ENCODE peak calls at places on chromosomes 6 and 20, in eight cellular contexts. One of them, this sample, is unnamed.

GRCh38 chr6:46935687-46936086 is 13.9 kb upstream of the ADGRF5 start:
- DNase-seq in A673: no peak
- DNase-seq in endothelial cell: peak
- DNase-seq in left ventricle myocardium inferior: no peak
- DNase-seq in thoracic aorta: no peak
- DNase-seq in left lung: no peak
- DNase-seq in body of pancreas: no peak
- DNase-seq in dorsolateral prefrontal cortex: no peak
- DNase-seq in this sample: no peak

GRCh38 chr6:148525453-148525852 is 182.8 kb downstream of the SASH1 start:
- DNase-seq in A673: no peak
- DNase-seq in endothelial cell: no peak
- DNase-seq in left ventricle myocardium inferior: no peak
- DNase-seq in thoracic aorta: no peak
- DNase-seq in left lung: no peak
- DNase-seq in body of pancreas: no peak
- DNase-seq in dorsolateral prefrontal cortex: no peak
- DNase-seq in this sample: no peak

GRCh38 chr20:39974966-39975501 is 714.0 kb downstream of the MAFB start:
- DNase-seq in A673: no peak
- DNase-seq in endothelial cell: no peak
- DNase-seq in left ventricle myocardium inferior: no peak
- DNase-seq in thoracic aorta: no peak
- DNase-seq in left lung: no peak
- DNase-seq in body of pancreas: no peak
- DNase-seq in dorsolateral prefrontal cortex: no peak
- DNase-seq in this sample: no peak

GRCh38 chr6:134577998-134578397 is 260.1 kb upstream of the SGK1 start:
- DNase-seq in A673: no peak
- DNase-seq in endothelial cell: no peak
- DNase-seq in left ventricle myocardium inferior: no peak
- DNase-seq in thoracic aorta: no peak
- DNase-seq in left lung: no peak
- DNase-seq in body of pancreas: no peak
- DNase-seq in dorsolateral prefrontal cortex: no peak
- DNase-seq in this sample: no peak

GRCh38 chr6:73062837-73063236 is 162.5 kb downstream of the KHDC1L start:
- DNase-seq in A673: no peak
- DNase-seq in endothelial cell: no peak
- DNase-seq in left ventricle myocardium inferior: no peak
- DNase-seq in thoracic aorta: no peak
- DNase-seq in left lung: no peak
- DNase-seq in body of pancreas: no peak
- DNase-seq in dorsolateral prefrontal cortex: no peak
- DNase-seq in this sample: no peak

GRCh38 chr6:143449082-143449481 is 1.4 kb downstream of the ADAT2 start:
- DNase-seq in A673: no peak
- DNase-seq in endothelial cell: no peak
- DNase-seq in left ventricle myocardium inferior: no peak
- DNase-seq in thoracic aorta: no peak
- DNase-seq in left lung: no peak
- DNase-seq in body of pancreas: no peak
- DNase-seq in dorsolateral prefrontal cortex: no peak
- DNase-seq in this sample: no peak

GRCh38 chr20:33687370-33687915 is 1.3 kb upstream of the E2F1 start:
- DNase-seq in A673: no peak
- DNase-seq in endothelial cell: no peak
- DNase-seq in left ventricle myocardium inferior: no peak
- DNase-seq in thoracic aorta: no peak
- DNase-seq in left lung: no peak
- DNase-seq in body of pancreas: no peak
- DNase-seq in dorsolateral prefrontal cortex: no peak
- DNase-seq in this sample: no peak

GRCh38 chr6:72260489-72260888 is 361.4 kb upstream of the KCNQ5 start:
- DNase-seq in A673: no peak
- DNase-seq in endothelial cell: no peak
- DNase-seq in left ventricle myocardium inferior: no peak
- DNase-seq in thoracic aorta: no peak
- DNase-seq in left lung: no peak
- DNase-seq in body of pancreas: no peak
- DNase-seq in dorsolateral prefrontal cortex: no peak
- DNase-seq in this sample: no peak

GRCh38 chr6:30840084-30840921 is 44.0 kb upstream of the DDR1 start:
- DNase-seq in A673: no peak
- DNase-seq in endothelial cell: no peak
- DNase-seq in left ventricle myocardium inferior: no peak
- DNase-seq in thoracic aorta: no peak
- DNase-seq in left lung: no peak
- DNase-seq in body of pancreas: no peak
- DNase-seq in dorsolateral prefrontal cortex: no peak
- DNase-seq in this sample: no peak

GRCh38 chr20:49768204-49769124 is 44.2 kb upstream of the SLC9A8 start:
- DNase-seq in A673: no peak
- DNase-seq in endothelial cell: no peak
- DNase-seq in left ventricle myocardium inferior: no peak
- DNase-seq in thoracic aorta: no peak
- DNase-seq in left lung: no peak
- DNase-seq in body of pancreas: peak
- DNase-seq in dorsolateral prefrontal cortex: no peak
- DNase-seq in this sample: peak

GRCh38 chr6:163585932-163586437 is 171.5 kb downstream of the QKI start:
- DNase-seq in A673: peak
- DNase-seq in endothelial cell: no peak
- DNase-seq in left ventricle myocardium inferior: peak
- DNase-seq in thoracic aorta: peak
- DNase-seq in left lung: peak
- DNase-seq in body of pancreas: peak
- DNase-seq in dorsolateral prefrontal cortex: no peak
- DNase-seq in this sample: no peak

GRCh38 chr20:51129201-51129671 is 106.3 kb upstream of the KCNG1 start:
- DNase-seq in A673: no peak
- DNase-seq in endothelial cell: no peak
- DNase-seq in left ventricle myocardium inferior: no peak
- DNase-seq in thoracic aorta: no peak
- DNase-seq in left lung: no peak
- DNase-seq in body of pancreas: no peak
- DNase-seq in dorsolateral prefrontal cortex: no peak
- DNase-seq in this sample: no peak

GRCh38 chr6:151494235-151494950 is 576 bp downstream of the CCDC170 start:
- DNase-seq in A673: peak
- DNase-seq in endothelial cell: peak
- DNase-seq in left ventricle myocardium inferior: peak
- DNase-seq in thoracic aorta: no peak
- DNase-seq in left lung: peak
- DNase-seq in body of pancreas: peak
- DNase-seq in dorsolateral prefrontal cortex: no peak
- DNase-seq in this sample: no peak

GRCh38 chr6:90413867-90414266 is 117.2 kb upstream of the BACH2 start:
- DNase-seq in A673: peak
- DNase-seq in endothelial cell: peak
- DNase-seq in left ventricle myocardium inferior: no peak
- DNase-seq in thoracic aorta: no peak
- DNase-seq in left lung: no peak
- DNase-seq in body of pancreas: peak
- DNase-seq in dorsolateral prefrontal cortex: no peak
- DNase-seq in this sample: no peak

GRCh38 chr6:23659125-23659524 is 466.9 kb upstream of the NRSN1 start:
- DNase-seq in A673: peak
- DNase-seq in endothelial cell: peak
- DNase-seq in left ventricle myocardium inferior: no peak
- DNase-seq in thoracic aorta: no peak
- DNase-seq in left lung: no peak
- DNase-seq in body of pancreas: no peak
- DNase-seq in dorsolateral prefrontal cortex: no peak
- DNase-seq in this sample: no peak

GRCh38 chr6:10369896-10370295 is 45.0 kb downstream of the TFAP2A start:
- DNase-seq in A673: no peak
- DNase-seq in endothelial cell: no peak
- DNase-seq in left ventricle myocardium inferior: no peak
- DNase-seq in thoracic aorta: no peak
- DNase-seq in left lung: no peak
- DNase-seq in body of pancreas: no peak
- DNase-seq in dorsolateral prefrontal cortex: no peak
- DNase-seq in this sample: no peak

GRCh38 chr20:61693055-61693600 is 372.6 kb downstream of the TAF4 start:
- DNase-seq in A673: no peak
- DNase-seq in endothelial cell: no peak
- DNase-seq in left ventricle myocardium inferior: no peak
- DNase-seq in thoracic aorta: no peak
- DNase-seq in left lung: peak
- DNase-seq in body of pancreas: no peak
- DNase-seq in dorsolateral prefrontal cortex: no peak
- DNase-seq in this sample: no peak

GRCh38 chr20:61691978-61692377 is 373.7 kb downstream of the TAF4 start:
- DNase-seq in A673: no peak
- DNase-seq in endothelial cell: no peak
- DNase-seq in left ventricle myocardium inferior: no peak
- DNase-seq in thoracic aorta: no peak
- DNase-seq in left lung: no peak
- DNase-seq in body of pancreas: no peak
- DNase-seq in dorsolateral prefrontal cortex: no peak
- DNase-seq in this sample: no peak

GRCh38 chr20:61692476-61692875 is 373.2 kb downstream of the TAF4 start:
- DNase-seq in A673: no peak
- DNase-seq in endothelial cell: no peak
- DNase-seq in left ventricle myocardium inferior: no peak
- DNase-seq in thoracic aorta: no peak
- DNase-seq in left lung: no peak
- DNase-seq in body of pancreas: no peak
- DNase-seq in dorsolateral prefrontal cortex: no peak
- DNase-seq in this sample: no peak

GRCh38 chr20:61690150-61690549 is 375.5 kb downstream of the TAF4 start:
- DNase-seq in A673: no peak
- DNase-seq in endothelial cell: no peak
- DNase-seq in left ventricle myocardium inferior: peak
- DNase-seq in thoracic aorta: no peak
- DNase-seq in left lung: no peak
- DNase-seq in body of pancreas: no peak
- DNase-seq in dorsolateral prefrontal cortex: no peak
- DNase-seq in this sample: no peak

DNA sequence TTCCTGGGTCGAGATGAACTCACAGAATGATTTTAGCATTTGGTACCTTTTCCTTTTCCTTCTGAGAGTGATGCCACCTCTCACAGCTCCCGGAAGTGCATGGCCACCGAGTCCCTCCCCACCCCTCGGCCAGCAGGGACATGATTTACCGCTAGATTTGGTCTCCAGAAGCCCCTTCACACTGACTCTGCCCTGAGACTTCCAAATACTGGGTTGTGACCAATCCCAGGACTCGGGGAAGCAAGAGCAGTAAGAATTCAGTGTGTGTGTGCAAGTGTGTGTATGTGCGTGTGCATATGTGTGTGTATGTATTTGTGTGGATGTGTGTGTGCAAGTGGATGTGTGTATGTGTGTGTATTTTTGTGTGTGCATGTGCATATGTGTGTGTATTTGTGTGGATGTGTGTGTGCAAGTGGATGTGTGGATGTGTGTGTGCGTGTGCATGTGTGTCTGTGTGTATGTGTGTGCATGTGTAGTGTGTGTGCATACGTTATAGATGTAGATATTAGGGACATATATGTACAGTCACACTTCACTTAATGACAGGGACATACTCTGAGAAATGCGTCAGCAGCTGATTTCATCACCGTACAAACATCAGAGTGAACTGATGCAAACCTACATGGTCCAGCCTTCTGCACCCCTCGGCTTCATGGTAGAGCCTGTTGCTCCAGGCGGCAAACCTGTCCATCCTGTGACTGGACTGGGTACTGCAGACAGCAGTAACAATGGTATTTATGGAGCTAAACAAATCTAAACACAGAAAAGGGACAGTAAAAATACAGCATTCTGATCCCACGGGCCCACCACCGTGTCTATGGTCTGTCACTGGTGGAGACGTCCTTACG is 374.5 kb downstream of the TAF4 start:
- DNase-seq in A673: no peak
- DNase-seq in endothelial cell: no peak
- DNase-seq in left ventricle myocardium inferior: peak
- DNase-seq in thoracic aorta: no peak
- DNase-seq in left lung: peak
- DNase-seq in body of pancreas: no peak
- DNase-seq in dorsolateral prefrontal cortex: no peak
- DNase-seq in this sample: no peak
- TF ChIP-seq CTCF in A673: no peak
- TF ChIP-seq CTCF in endothelial cell: no peak
- TF ChIP-seq CTCF in left ventricle myocardium inferior: no peak
- TF ChIP-seq CTCF in thoracic aorta: no peak
- TF ChIP-seq CTCF in left lung: no peak
- TF ChIP-seq CTCF in body of pancreas: no peak
- TF ChIP-seq CTCF in dorsolateral prefrontal cortex: no peak
- TF ChIP-seq CTCF in this sample: no peak

GRCh38 chr6:106974999-106975698 is 620 bp upstream of the CD24 start:
- DNase-seq in A673: peak
- DNase-seq in endothelial cell: peak
- DNase-seq in left ventricle myocardium inferior: peak
- DNase-seq in thoracic aorta: no peak
- DNase-seq in left lung: peak
- DNase-seq in body of pancreas: peak
- DNase-seq in dorsolateral prefrontal cortex: no peak
- DNase-seq in this sample: no peak
- TF ChIP-seq CTCF in A673: no peak
- TF ChIP-seq CTCF in endothelial cell: no peak
- TF ChIP-seq CTCF in left ventricle myocardium inferior: peak
- TF ChIP-seq CTCF in thoracic aorta: no peak
- TF ChIP-seq CTCF in left lung: no peak
- TF ChIP-seq CTCF in body of pancreas: peak
- TF ChIP-seq CTCF in dorsolateral prefrontal cortex: no peak
- TF ChIP-seq CTCF in this sample: no peak

DNA sequence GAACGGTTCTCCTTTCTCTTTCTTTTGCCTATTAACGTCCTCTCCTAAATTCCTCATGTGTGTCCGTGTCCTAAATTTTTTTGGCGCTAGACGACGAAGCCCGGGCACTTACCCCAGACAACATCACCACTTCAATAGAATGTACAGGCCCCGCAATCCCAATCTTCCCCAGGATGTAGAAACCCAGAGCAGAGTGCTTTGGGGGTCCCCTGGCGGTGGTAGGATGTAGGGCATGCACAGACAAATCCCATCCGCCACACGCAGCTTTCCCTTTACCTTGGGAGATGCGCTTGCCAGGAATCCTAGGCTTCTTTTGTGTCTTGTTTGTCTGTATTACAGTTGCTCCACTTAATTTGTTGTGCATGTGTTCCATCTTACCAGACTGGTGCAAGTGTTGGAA is 417.3 kb upstream of the ARID1B start:
- DNase-seq in A673: no peak
- DNase-seq in endothelial cell: peak
- DNase-seq in left ventricle myocardium inferior: no peak
- DNase-seq in thoracic aorta: no peak
- DNase-seq in left lung: no peak
- DNase-seq in body of pancreas: no peak
- DNase-seq in dorsolateral prefrontal cortex: no peak
- DNase-seq in this sample: no peak
- TF ChIP-seq CTCF in A673: peak
- TF ChIP-seq CTCF in endothelial cell: peak
- TF ChIP-seq CTCF in left ventricle myocardium inferior: no peak
- TF ChIP-seq CTCF in thoracic aorta: no peak
- TF ChIP-seq CTCF in left lung: no peak
- TF ChIP-seq CTCF in body of pancreas: no peak
- TF ChIP-seq CTCF in dorsolateral prefrontal cortex: no peak
- TF ChIP-seq CTCF in this sample: no peak

GRCh38 chr20:37941332-37941731 is 38.4 kb downstream of the VSTM2L start:
- DNase-seq in A673: no peak
- DNase-seq in endothelial cell: peak
- DNase-seq in left ventricle myocardium inferior: no peak
- DNase-seq in thoracic aorta: no peak
- DNase-seq in left lung: no peak
- DNase-seq in body of pancreas: no peak
- DNase-seq in dorsolateral prefrontal cortex: no peak
- DNase-seq in this sample: peak
- TF ChIP-seq CTCF in A673: peak
- TF ChIP-seq CTCF in endothelial cell: peak
- TF ChIP-seq CTCF in left ventricle myocardium inferior: peak
- TF ChIP-seq CTCF in thoracic aorta: no peak
- TF ChIP-seq CTCF in left lung: no peak
- TF ChIP-seq CTCF in body of pancreas: no peak
- TF ChIP-seq CTCF in dorsolateral prefrontal cortex: no peak
- TF ChIP-seq CTCF in this sample: no peak

This sample was measured in omental fat pad.